ENCODE peak calls at places on chromosomes 7 and 10, in ten cellular contexts. One of them, this sample, is unnamed.
A peak's percentile ranks its signal among the peaks of the same experiment; 100 is the strongest.

GRCh38 chr10:72328045-72328828 is 26.5 kb downstream of the DNAJB12 start:
- DNase-seq in fibroblast of mammary gland: peak; percentile 66
- DNase-seq in epithelial cell of esophagus: peak; percentile 54
- DNase-seq in tibial artery: peak; percentile 72
- DNase-seq in Caco-2: peak; percentile 91
- DNase-seq in heart right ventricle: peak; percentile 79
- DNase-seq in BJ: no peak
- DNase-seq in uterus: peak; percentile 67
- DNase-seq in Panc1: peak; percentile 68
- DNase-seq in mammary epithelial cell: no peak
- DNase-seq in this sample: no peak

GRCh38 chr7:117775826-117776623 is 97.2 kb downstream of the CTTNBP2 start:
- DNase-seq in fibroblast of mammary gland: no peak
- DNase-seq in epithelial cell of esophagus: no peak
- DNase-seq in tibial artery: no peak
- DNase-seq in Caco-2: no peak
- DNase-seq in heart right ventricle: no peak
- DNase-seq in BJ: no peak
- DNase-seq in uterus: no peak
- DNase-seq in Panc1: no peak
- DNase-seq in mammary epithelial cell: no peak
- DNase-seq in this sample: no peak

GRCh38 chr10:79418886-79419595 is 26.4 kb downstream of the ZCCHC24 start:
- DNase-seq in fibroblast of mammary gland: no peak
- DNase-seq in epithelial cell of esophagus: no peak
- DNase-seq in tibial artery: no peak
- DNase-seq in Caco-2: no peak
- DNase-seq in heart right ventricle: no peak
- DNase-seq in BJ: no peak
- DNase-seq in uterus: peak; percentile 11
- DNase-seq in Panc1: no peak
- DNase-seq in mammary epithelial cell: no peak
- DNase-seq in this sample: no peak

GRCh38 chr7:129610709-129611245 is 743 bp upstream of the NRF1 start:
- DNase-seq in fibroblast of mammary gland: no peak
- DNase-seq in epithelial cell of esophagus: no peak
- DNase-seq in tibial artery: no peak
- DNase-seq in Caco-2: no peak
- DNase-seq in heart right ventricle: no peak
- DNase-seq in BJ: no peak
- DNase-seq in uterus: no peak
- DNase-seq in Panc1: no peak
- DNase-seq in mammary epithelial cell: no peak
- DNase-seq in this sample: no peak

GRCh38 chr7:66043681-66044497 is 31.7 kb upstream of the ASL start:
- DNase-seq in fibroblast of mammary gland: peak; percentile 28
- DNase-seq in epithelial cell of esophagus: peak; percentile 43
- DNase-seq in tibial artery: peak; percentile 25
- DNase-seq in Caco-2: peak; percentile 63
- DNase-seq in heart right ventricle: peak; percentile 64
- DNase-seq in BJ: no peak
- DNase-seq in uterus: peak; percentile 23
- DNase-seq in Panc1: no peak
- DNase-seq in mammary epithelial cell: no peak
- DNase-seq in this sample: no peak

GRCh38 chr10:121497513-121497912 is 100.7 kb downstream of the FGFR2 start:
- DNase-seq in fibroblast of mammary gland: no peak
- DNase-seq in epithelial cell of esophagus: peak; percentile 74
- DNase-seq in tibial artery: no peak
- DNase-seq in Caco-2: no peak
- DNase-seq in heart right ventricle: no peak
- DNase-seq in BJ: no peak
- DNase-seq in uterus: no peak
- DNase-seq in Panc1: no peak
- DNase-seq in mammary epithelial cell: peak; percentile 10
- DNase-seq in this sample: no peak

GRCh38 chr7:12861070-12861469 is 173.6 kb downstream of the ARL4A start:
- DNase-seq in fibroblast of mammary gland: no peak
- DNase-seq in epithelial cell of esophagus: no peak
- DNase-seq in tibial artery: no peak
- DNase-seq in Caco-2: no peak
- DNase-seq in heart right ventricle: no peak
- DNase-seq in BJ: no peak
- DNase-seq in uterus: peak; percentile 41
- DNase-seq in Panc1: no peak
- DNase-seq in mammary epithelial cell: no peak
- DNase-seq in this sample: no peak

GRCh38 chr7:7996568-7996967 is 28.0 kb downstream of the GLCCI1 start:
- DNase-seq in fibroblast of mammary gland: peak; percentile 59
- DNase-seq in epithelial cell of esophagus: peak; percentile 49
- DNase-seq in tibial artery: no peak
- DNase-seq in Caco-2: peak; percentile 77
- DNase-seq in heart right ventricle: no peak
- DNase-seq in BJ: peak; percentile 12
- DNase-seq in uterus: no peak
- DNase-seq in Panc1: no peak
- DNase-seq in mammary epithelial cell: peak; percentile 80
- DNase-seq in this sample: no peak

GRCh38 chr10:86230538-86231180 is 135.9 kb downstream of the GRID1 start:
- DNase-seq in fibroblast of mammary gland: no peak
- DNase-seq in epithelial cell of esophagus: no peak
- DNase-seq in tibial artery: no peak
- DNase-seq in Caco-2: no peak
- DNase-seq in heart right ventricle: no peak
- DNase-seq in BJ: no peak
- DNase-seq in uterus: no peak
- DNase-seq in Panc1: no peak
- DNase-seq in mammary epithelial cell: no peak
- DNase-seq in this sample: no peak

GRCh38 chr10:57891201-57892006 is 376.3 kb downstream of the IPMK start:
- DNase-seq in fibroblast of mammary gland: no peak
- DNase-seq in epithelial cell of esophagus: no peak
- DNase-seq in tibial artery: no peak
- DNase-seq in Caco-2: no peak
- DNase-seq in heart right ventricle: no peak
- DNase-seq in BJ: no peak
- DNase-seq in uterus: no peak
- DNase-seq in Panc1: no peak
- DNase-seq in mammary epithelial cell: no peak
- DNase-seq in this sample: no peak

GRCh38 chr10:58797356-58797755 is 284.7 kb downstream of the BICC1 start:
- DNase-seq in fibroblast of mammary gland: peak; percentile 49
- DNase-seq in epithelial cell of esophagus: peak; percentile 75
- DNase-seq in tibial artery: no peak
- DNase-seq in Caco-2: no peak
- DNase-seq in heart right ventricle: no peak
- DNase-seq in BJ: no peak
- DNase-seq in uterus: no peak
- DNase-seq in Panc1: no peak
- DNase-seq in mammary epithelial cell: peak; percentile 35
- DNase-seq in this sample: no peak

GRCh38 chr7:47906883-47907282 is 41.4 kb downstream of the PKD1L1 start:
- DNase-seq in fibroblast of mammary gland: no peak
- DNase-seq in epithelial cell of esophagus: no peak
- DNase-seq in tibial artery: no peak
- DNase-seq in Caco-2: no peak
- DNase-seq in heart right ventricle: no peak
- DNase-seq in BJ: no peak
- DNase-seq in uterus: no peak
- DNase-seq in Panc1: no peak
- DNase-seq in mammary epithelial cell: no peak
- DNase-seq in this sample: no peak

GRCh38 chr10:37739181-37739580 is 118.2 kb downstream of the ZNF248 start:
- DNase-seq in fibroblast of mammary gland: no peak
- DNase-seq in epithelial cell of esophagus: no peak
- DNase-seq in tibial artery: no peak
- DNase-seq in Caco-2: no peak
- DNase-seq in heart right ventricle: no peak
- DNase-seq in BJ: no peak
- DNase-seq in uterus: no peak
- DNase-seq in Panc1: no peak
- DNase-seq in mammary epithelial cell: no peak
- DNase-seq in this sample: no peak

GRCh38 chr10:12602557-12602956 is 253.2 kb downstream of the CAMK1D start:
- DNase-seq in fibroblast of mammary gland: no peak
- DNase-seq in epithelial cell of esophagus: no peak
- DNase-seq in tibial artery: no peak
- DNase-seq in Caco-2: no peak
- DNase-seq in heart right ventricle: no peak
- DNase-seq in BJ: no peak
- DNase-seq in uterus: no peak
- DNase-seq in Panc1: no peak
- DNase-seq in mammary epithelial cell: no peak
- DNase-seq in this sample: no peak

GRCh38 chr10:106795619-106796018 is 368.9 kb downstream of the SORCS1 start:
- DNase-seq in fibroblast of mammary gland: peak; percentile 43
- DNase-seq in epithelial cell of esophagus: no peak
- DNase-seq in tibial artery: peak; percentile 25
- DNase-seq in Caco-2: peak; percentile 25
- DNase-seq in heart right ventricle: peak; percentile 30
- DNase-seq in BJ: no peak
- DNase-seq in uterus: peak; percentile 62
- DNase-seq in Panc1: no peak
- DNase-seq in mammary epithelial cell: no peak
- DNase-seq in this sample: no peak

GRCh38 chr7:155852426-155853301 is 40.4 kb upstream of the SHH start:
- DNase-seq in fibroblast of mammary gland: no peak
- DNase-seq in epithelial cell of esophagus: no peak
- DNase-seq in tibial artery: no peak
- DNase-seq in Caco-2: no peak
- DNase-seq in heart right ventricle: no peak
- DNase-seq in BJ: no peak
- DNase-seq in uterus: no peak
- DNase-seq in Panc1: no peak
- DNase-seq in mammary epithelial cell: no peak
- DNase-seq in this sample: no peak

GRCh38 chr7:71236488-71237179 is 104.7 kb downstream of the GALNT17 start:
- DNase-seq in fibroblast of mammary gland: no peak
- DNase-seq in epithelial cell of esophagus: no peak
- DNase-seq in tibial artery: no peak
- DNase-seq in Caco-2: no peak
- DNase-seq in heart right ventricle: peak; percentile 16
- DNase-seq in BJ: no peak
- DNase-seq in uterus: no peak
- DNase-seq in Panc1: no peak
- DNase-seq in mammary epithelial cell: no peak
- DNase-seq in this sample: no peak

DNA sequence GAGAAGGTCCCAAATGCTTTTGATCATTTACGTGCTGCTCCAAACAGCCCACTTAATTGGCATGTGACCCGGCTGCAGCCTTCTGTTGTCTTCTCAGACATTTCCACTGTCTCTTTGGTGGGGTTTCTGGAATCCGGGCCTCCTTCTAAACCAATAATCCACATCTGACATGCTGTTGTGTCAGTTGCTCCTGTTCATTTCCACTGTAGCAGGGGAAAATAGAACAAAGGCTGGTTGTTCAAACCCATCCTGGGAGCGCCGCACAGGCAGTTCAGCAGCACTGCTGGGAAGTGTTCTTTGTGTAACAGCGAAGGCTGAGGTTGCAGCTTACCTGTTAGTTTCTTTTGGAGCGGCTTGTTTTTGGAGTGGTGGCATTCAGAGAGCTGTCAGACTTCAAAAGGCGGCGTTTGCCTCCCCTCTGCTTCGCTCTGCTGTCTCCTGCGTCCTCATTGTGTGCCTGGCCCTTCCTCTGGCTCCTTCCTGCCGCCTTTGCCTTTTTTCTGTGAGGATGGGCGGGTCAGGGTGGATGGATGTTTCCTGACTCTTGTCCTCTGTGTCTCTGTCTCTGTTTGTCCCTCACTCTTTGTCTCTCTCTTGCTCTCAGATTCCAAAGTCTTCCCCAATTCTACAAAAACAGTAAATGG is 149.5 kb downstream of the SNX10 start:
- DNase-seq in fibroblast of mammary gland: no peak
- DNase-seq in epithelial cell of esophagus: no peak
- DNase-seq in tibial artery: no peak
- DNase-seq in Caco-2: no peak
- DNase-seq in heart right ventricle: no peak
- DNase-seq in BJ: no peak
- DNase-seq in uterus: no peak
- DNase-seq in Panc1: no peak
- DNase-seq in mammary epithelial cell: no peak
- DNase-seq in this sample: no peak
- H3K4me3 ChIP-seq in fibroblast of mammary gland: no peak overlapping the region
- H3K4me3 ChIP-seq in epithelial cell of esophagus: no peak overlapping the region
- H3K4me3 ChIP-seq in tibial artery: no peak overlapping the region
- H3K4me3 ChIP-seq in Caco-2: no peak overlapping the region
- H3K4me3 ChIP-seq in heart right ventricle: no peak overlapping the region
- H3K4me3 ChIP-seq in BJ: no peak overlapping the region
- H3K4me3 ChIP-seq in uterus: no peak overlapping the region
- H3K4me3 ChIP-seq in Panc1: no peak overlapping the region
- H3K4me3 ChIP-seq in mammary epithelial cell: no peak overlapping the region
- H3K4me3 ChIP-seq in this sample: no peak overlapping the region

GRCh38 chr7:157431951-157432540 is 95.2 kb downstream of the DNAJB6 start:
- DNase-seq in fibroblast of mammary gland: no peak
- DNase-seq in epithelial cell of esophagus: no peak
- DNase-seq in tibial artery: no peak
- DNase-seq in Caco-2: no peak
- DNase-seq in heart right ventricle: no peak
- DNase-seq in BJ: no peak
- DNase-seq in uterus: no peak
- DNase-seq in Panc1: no peak
- DNase-seq in mammary epithelial cell: no peak
- DNase-seq in this sample: no peak
- H3K4me3 ChIP-seq in fibroblast of mammary gland: no peak overlapping the region
- H3K4me3 ChIP-seq in epithelial cell of esophagus: no peak overlapping the region
- H3K4me3 ChIP-seq in tibial artery: peak overlapping the region; percentile 38
- H3K4me3 ChIP-seq in Caco-2: no peak overlapping the region
- H3K4me3 ChIP-seq in heart right ventricle: no peak overlapping the region
- H3K4me3 ChIP-seq in BJ: no peak overlapping the region
- H3K4me3 ChIP-seq in uterus: no peak overlapping the region
- H3K4me3 ChIP-seq in Panc1: no peak overlapping the region
- H3K4me3 ChIP-seq in mammary epithelial cell: no peak overlapping the region
- H3K4me3 ChIP-seq in this sample: peak overlapping the region; percentile 17

GRCh38 chr10:77285529-77286182 is 352.0 kb downstream of the KCNMA1 start:
- DNase-seq in fibroblast of mammary gland: no peak
- DNase-seq in epithelial cell of esophagus: no peak
- DNase-seq in tibial artery: no peak
- DNase-seq in Caco-2: no peak
- DNase-seq in heart right ventricle: no peak
- DNase-seq in BJ: no peak
- DNase-seq in uterus: no peak
- DNase-seq in Panc1: no peak
- DNase-seq in mammary epithelial cell: no peak
- DNase-seq in this sample: no peak
- H3K4me3 ChIP-seq in fibroblast of mammary gland: no peak overlapping the region
- H3K4me3 ChIP-seq in epithelial cell of esophagus: no peak overlapping the region
- H3K4me3 ChIP-seq in tibial artery: no peak overlapping the region
- H3K4me3 ChIP-seq in Caco-2: no peak overlapping the region
- H3K4me3 ChIP-seq in heart right ventricle: no peak overlapping the region
- H3K4me3 ChIP-seq in BJ: no peak overlapping the region
- H3K4me3 ChIP-seq in uterus: no peak overlapping the region
- H3K4me3 ChIP-seq in Panc1: no peak overlapping the region
- H3K4me3 ChIP-seq in mammary epithelial cell: no peak overlapping the region
- H3K4me3 ChIP-seq in this sample: no peak overlapping the region

DNA sequence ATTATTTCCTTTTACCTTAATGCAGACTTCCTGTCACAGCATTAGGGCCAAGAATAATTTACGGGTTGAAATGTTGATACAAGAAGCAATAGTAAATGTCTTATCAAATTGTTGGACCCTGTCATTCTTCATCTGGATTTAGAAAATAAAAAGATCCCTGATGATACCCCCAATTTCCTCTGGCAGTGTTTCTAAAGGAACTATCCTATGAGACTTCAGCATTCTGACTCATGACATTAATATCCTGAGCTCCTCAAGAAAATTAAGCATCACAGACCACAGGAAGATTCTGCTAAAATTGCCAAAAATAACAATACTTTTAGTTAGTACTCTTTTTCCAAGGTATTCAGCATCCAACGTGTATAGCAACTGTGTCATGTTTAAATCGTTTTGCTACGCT is 490.5 kb upstream of the ANKRD30A start:
- DNase-seq in fibroblast of mammary gland: peak; percentile 68
- DNase-seq in epithelial cell of esophagus: no peak
- DNase-seq in tibial artery: no peak
- DNase-seq in Caco-2: no peak
- DNase-seq in heart right ventricle: no peak
- DNase-seq in BJ: peak; percentile 18
- DNase-seq in uterus: no peak
- DNase-seq in Panc1: no peak
- DNase-seq in mammary epithelial cell: no peak
- DNase-seq in this sample: no peak
- H3K4me3 ChIP-seq in fibroblast of mammary gland: no peak overlapping the region
- H3K4me3 ChIP-seq in epithelial cell of esophagus: no peak overlapping the region
- H3K4me3 ChIP-seq in tibial artery: no peak overlapping the region
- H3K4me3 ChIP-seq in Caco-2: no peak overlapping the region
- H3K4me3 ChIP-seq in heart right ventricle: no peak overlapping the region
- H3K4me3 ChIP-seq in BJ: no peak overlapping the region
- H3K4me3 ChIP-seq in uterus: no peak overlapping the region
- H3K4me3 ChIP-seq in Panc1: no peak overlapping the region
- H3K4me3 ChIP-seq in mammary epithelial cell: no peak overlapping the region
- H3K4me3 ChIP-seq in this sample: no peak overlapping the region

This sample was measured in HCT116.